ENCODE peak calls at places on chromosomes 16 and 17, in seven cellular contexts. T is upper lobe of right lung, C is pancreas, H is left ventricle myocardium inferior, Q is neuronal stem cell, O is sigmoid colon, B is endothelial cell of umbilical vein. F is an unnamed sample. For H3K36me3, the result is how much of the 10 kb centered on the place peaks cover.

GRCh38 chr17:54924405-54924804 is 23.8 kb downstream of the TOM1L1 start:
- DNase-seq in T (no peak), C (no peak), H (no peak), Q (no peak), O (no peak), B (no peak), F (no peak)

GRCh38 chr16:84751947-84752346 is 52.1 kb downstream of the USP10 start:
- DNase-seq in T (no peak), C (no peak), H (no peak), Q (no peak), O (no peak), B (peak), F (no peak)

GRCh38 chr17:42866631-42867575 is 15.9 kb downstream of the AOC3 start:
- DNase-seq in T (no peak), C (no peak), H (no peak), Q (no peak), O (no peak), B (no peak), F (no peak)

GRCh38 chr16:78566397-78567073 is 467.1 kb downstream of the WWOX start:
- DNase-seq in T (no peak), C (no peak), H (no peak), Q (no peak), O (no peak), B (no peak), F (no peak)

GRCh38 chr17:81926451-81927144 is 937 bp downstream of the MAFG start:
- DNase-seq in T (peak), C (peak), H (peak), Q (no peak), O (peak), B (peak), F (peak)

GRCh38 chr17:17112628-17113200 is 70.5 kb downstream of the MPRIP start:
- DNase-seq in T (no peak), C (no peak), H (peak), Q (no peak), O (no peak), B (no peak), F (no peak)

GRCh38 chr17:2011421-2012371 is 13.4 kb downstream of the RTN4RL1 start:
- DNase-seq in T (peak), C (peak), H (no peak), Q (no peak), O (no peak), B (no peak), F (peak)

GRCh38 chr17:41976142-41976768 is 9.7 kb downstream of the CNP start:
- DNase-seq in T (peak), C (no peak), H (no peak), Q (no peak), O (no peak), B (no peak), F (no peak)

GRCh38 chr17:14919049-14919545 is 346.0 kb downstream of the PMP22 start:
- DNase-seq in T (no peak), C (no peak), H (no peak), Q (peak), O (no peak), B (no peak), F (no peak)

GRCh38 chr16:19705131-19705501 is 12.9 kb downstream of the KNOP1 start:
- DNase-seq in T (no peak), C (no peak), H (no peak), Q (no peak), O (peak), B (no peak), F (no peak)

GRCh38 chr17:39622380-39623006 is 4.3 kb upstream of the PPP1R1B start:
- DNase-seq in T (no peak), C (no peak), H (no peak), Q (no peak), O (no peak), B (no peak), F (no peak)

GRCh38 chr16:87608400-87608985 is 6.2 kb downstream of the JPH3 start:
- DNase-seq in T (peak), C (peak), H (peak), Q (peak), O (no peak), B (peak), F (peak)

GRCh38 chr17:4738136-4739121 is 1.2 kb upstream of the ZMYND15 start:
- DNase-seq in T (no peak), C (no peak), H (no peak), Q (no peak), O (no peak), B (no peak), F (no peak)

GRCh38 chr17:79974786-79975497 is 60.7 kb downstream of the TBC1D16 start:
- DNase-seq in T (peak), C (no peak), H (no peak), Q (no peak), O (peak), B (no peak), F (no peak)

GRCh38 chr17:47801176-47801765 is 20.3 kb downstream of the OSBPL7 start:
- DNase-seq in T (no peak), C (no peak), H (no peak), Q (no peak), O (no peak), B (no peak), F (no peak)

GRCh38 chr17:80917716-80918560 is 73.7 kb upstream of the CHMP6 start:
- DNase-seq in T (peak), C (no peak), H (no peak), Q (no peak), O (peak), B (no peak), F (no peak)

GRCh38 chr16:3223913-3224515 is 10.9 kb downstream of the ZNF200 start:
- DNase-seq in T (no peak), C (no peak), H (no peak), Q (no peak), O (no peak), B (peak), F (no peak)

GRCh38 chr17:38748329-38749221 is at the start of gene PCGF2:
- DNase-seq in T (peak), C (peak), H (peak), Q (peak), O (peak), B (peak), F (peak)

GRCh38 chr16:22645868-22646267 is 135.2 kb downstream of the NPIPB5 start:
- DNase-seq in T (no peak), C (no peak), H (no peak), Q (no peak), O (no peak), B (no peak), F (no peak)

GRCh38 chr16:68599586-68599985 is 45.5 kb upstream of the CDH3 start:
- DNase-seq in T (no peak), C (no peak), H (no peak), Q (no peak), O (no peak), B (no peak), F (no peak)

GRCh38 chr16:57578521-57579360 is 36.3 kb downstream of the ADGRG5 start:
- DNase-seq in T (no peak), C (no peak), H (no peak), Q (no peak), O (no peak), B (no peak), F (no peak)

GRCh38 chr16:85173981-85174751 is 61.9 kb upstream of the CIBAR2 start:
- DNase-seq in T (no peak), C (no peak), H (no peak), Q (no peak), O (peak), B (peak), F (peak)

GRCh38 chr17:83041305-83041704 is 38.1 kb upstream of the METRNL start:
- DNase-seq in T (no peak), C (no peak), H (no peak), Q (no peak), O (no peak), B (no peak), F (no peak)

GRCh38 chr17:6893382-6894205 is 62.1 kb upstream of the TEKT1 start:
- DNase-seq in T (no peak), C (no peak), H (no peak), Q (no peak), O (no peak), B (no peak), F (no peak)

GRCh38 chr16:12474794-12475410 is 328.8 kb downstream of the CPPED1 start:
- DNase-seq in T (no peak), C (no peak), H (no peak), Q (no peak), O (peak), B (no peak), F (no peak)

GRCh38 chr16:10640934-10641333 is 53.8 kb downstream of the TEKT5 start:
- DNase-seq in T (no peak), C (no peak), H (no peak), Q (no peak), O (no peak), B (no peak), F (no peak)

GRCh38 chr17:8963665-8964258 is 1.7 kb downstream of the PIK3R5 start:
- DNase-seq in T (no peak), C (no peak), H (no peak), Q (peak), O (no peak), B (no peak), F (no peak)

GRCh38 chr17:16439867-16440351 is 24.5 kb downstream of the TRPV2 start:
- DNase-seq in T (no peak), C (no peak), H (no peak), Q (no peak), O (no peak), B (peak), F (no peak)

GRCh38 chr16:13453938-13454553 is 465.9 kb upstream of the ERCC4 start:
- DNase-seq in T (no peak), C (peak), H (no peak), Q (peak), O (no peak), B (no peak), F (peak)

GRCh38 chr17:49574283-49574892 is 1.3 kb upstream of the NXPH3 start:
- DNase-seq in T (peak), C (no peak), H (no peak), Q (no peak), O (no peak), B (no peak), F (no peak)

GRCh38 chr16:12162586-12162985 is 186.1 kb downstream of the SNX29 start:
- DNase-seq in T (no peak), C (no peak), H (no peak), Q (no peak), O (no peak), B (no peak), F (no peak)

GRCh38 chr17:61234102-61234750 is 165.4 kb upstream of the TBX2 start:
- DNase-seq in T (no peak), C (no peak), H (no peak), Q (no peak), O (no peak), B (no peak), F (no peak)

GRCh38 chr17:79706931-79707382 is 23.8 kb upstream of the ENPP7 start:
- DNase-seq in T (no peak), C (no peak), H (no peak), Q (no peak), O (peak), B (no peak), F (no peak)

GRCh38 chr17:63837480-63837879 is 5.0 kb downstream of the SMARCD2 start:
- DNase-seq in T (no peak), C (peak), H (no peak), Q (no peak), O (no peak), B (no peak), F (no peak)

GRCh38 chr17:63838586-63839184 is 3.8 kb downstream of the SMARCD2 start:
- DNase-seq in T (peak), C (peak), H (peak), Q (no peak), O (peak), B (no peak), F (peak)

GRCh38 chr17:63840591-63841349 is 1.7 kb downstream of the SMARCD2 start:
- DNase-seq in T (no peak), C (no peak), H (peak), Q (no peak), O (no peak), B (no peak), F (no peak)

GRCh38 chr17:63836811-63837210 is 5.7 kb downstream of the SMARCD2 start:
- DNase-seq in T (no peak), C (no peak), H (no peak), Q (no peak), O (no peak), B (no peak), F (no peak)

DNA sequence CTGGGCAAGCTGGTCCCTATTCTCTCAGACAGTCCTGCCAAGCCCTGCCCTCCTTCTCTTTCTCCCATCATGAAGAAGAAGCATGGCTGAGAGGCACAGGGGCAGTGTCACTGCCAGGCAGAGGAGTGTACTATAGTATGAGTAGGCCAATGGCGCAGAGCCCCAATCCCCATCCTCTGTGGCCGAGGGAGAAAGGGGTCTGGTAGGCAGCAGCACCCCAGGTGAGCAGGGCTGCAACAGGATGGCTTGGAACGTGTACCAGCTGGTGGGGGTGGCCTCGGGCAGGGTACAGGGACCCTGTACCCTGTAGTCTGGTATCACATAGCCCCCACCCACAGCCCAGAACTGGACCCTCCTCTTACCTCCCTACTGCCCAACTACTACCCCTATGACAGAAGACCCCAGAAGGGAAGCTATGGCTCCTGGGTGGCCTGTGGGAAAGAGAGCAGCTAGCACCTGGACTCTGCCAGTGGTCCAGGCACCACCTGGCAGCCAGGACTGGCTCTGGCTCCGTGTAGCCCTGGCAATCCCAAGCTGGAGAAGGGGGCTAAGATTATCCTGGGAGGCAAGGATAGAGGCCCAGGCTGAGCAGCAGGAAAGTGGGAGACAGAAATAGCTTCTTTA is 4.4 kb downstream of the SMARCD2 start:
- DNase-seq in T (no peak), C (no peak), H (no peak), Q (no peak), O (no peak), B (no peak), F (no peak)
- H3K36me3 ChIP-seq in T (under half), C (under half), H (under half), Q (half or more), O (under half), B (under half), F (under half)

DNA sequence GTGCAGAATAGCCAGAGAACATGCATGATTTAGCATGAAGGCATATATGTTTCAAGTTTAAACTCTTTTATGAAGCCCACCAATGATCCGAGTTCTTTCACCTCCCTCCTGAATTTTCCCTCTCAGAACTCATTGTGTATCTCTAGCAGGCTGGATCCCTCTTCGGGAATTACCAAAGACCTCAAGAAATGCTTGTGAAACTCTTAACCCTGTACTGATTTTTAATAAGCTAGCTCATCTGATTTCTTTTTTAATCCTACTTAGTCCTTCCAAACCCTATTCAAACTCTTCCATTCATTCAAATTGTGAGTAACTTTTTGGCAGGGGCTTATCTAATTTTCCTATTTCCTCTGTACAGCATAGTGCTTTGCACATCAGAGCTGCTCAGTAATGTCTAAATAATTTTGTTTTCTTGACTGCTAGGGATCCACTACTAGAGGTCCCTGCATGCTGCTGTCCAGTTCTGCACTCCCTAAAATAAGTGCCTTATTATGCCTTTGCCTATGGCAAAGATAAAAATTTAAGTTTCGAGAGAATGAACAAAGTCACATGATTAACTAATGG is 723.8 kb downstream of the CDH11 start:
- DNase-seq in T (no peak), C (no peak), H (no peak), Q (no peak), O (no peak), B (peak), F (peak)
- H3K36me3 ChIP-seq in T (under half), C (under half), H (under half), Q (under half), O (under half), B (under half), F (under half)

GRCh38 chr17:50945779-50946222 is 79.6 kb upstream of the TOB1 start:
- DNase-seq in T (no peak), C (no peak), H (no peak), Q (no peak), O (peak), B (no peak), F (no peak)

GRCh38 chr17:50944054-50944901 is 78.1 kb upstream of the TOB1 start:
- DNase-seq in T (peak), C (peak), H (peak), Q (no peak), O (peak), B (peak), F (peak)

GRCh38 chr17:50944902-50945720 is 79.0 kb upstream of the TOB1 start:
- DNase-seq in T (no peak), C (peak), H (no peak), Q (no peak), O (no peak), B (no peak), F (no peak)

GRCh38 chr17:50946223-50946890 is 80.2 kb upstream of the TOB1 start:
- DNase-seq in T (no peak), C (peak), H (no peak), Q (no peak), O (peak), B (no peak), F (no peak)

GRCh38 chr17:50943575-50943933 is 77.4 kb upstream of the TOB1 start:
- DNase-seq in T (peak), C (peak), H (no peak), Q (no peak), O (peak), B (no peak), F (no peak)
- H3K36me3 ChIP-seq in T (under half), C (under half), H (under half), Q (under half), O (under half), B (under half), F (under half)

GRCh38 chr16:21324267-21324666 is 46.2 kb upstream of the CRYM start:
- DNase-seq in T (no peak), C (no peak), H (no peak), Q (no peak), O (no peak), B (no peak), F (no peak)
- H3K36me3 ChIP-seq in T (under half), C (under half), H (under half), Q (under half), O (under half), B (under half), F (under half)

GRCh38 chr16:57711-58110 is 4.1 kb downstream of the SNRNP25 start:
- DNase-seq in T (no peak), C (no peak), H (no peak), Q (no peak), O (no peak), B (no peak), F (no peak)

GRCh38 chr16:59440-60059 is 5.9 kb downstream of the SNRNP25 start:
- DNase-seq in T (no peak), C (peak), H (no peak), Q (no peak), O (no peak), B (no peak), F (no peak)

GRCh38 chr16:56231-56927 is 2.8 kb downstream of the SNRNP25 start:
- DNase-seq in T (no peak), C (peak), H (no peak), Q (no peak), O (no peak), B (no peak), F (no peak)

GRCh38 chr16:60166-60565 is 6.5 kb downstream of the SNRNP25 start:
- DNase-seq in T (peak), C (peak), H (no peak), Q (no peak), O (peak), B (no peak), F (no peak)

DNA sequence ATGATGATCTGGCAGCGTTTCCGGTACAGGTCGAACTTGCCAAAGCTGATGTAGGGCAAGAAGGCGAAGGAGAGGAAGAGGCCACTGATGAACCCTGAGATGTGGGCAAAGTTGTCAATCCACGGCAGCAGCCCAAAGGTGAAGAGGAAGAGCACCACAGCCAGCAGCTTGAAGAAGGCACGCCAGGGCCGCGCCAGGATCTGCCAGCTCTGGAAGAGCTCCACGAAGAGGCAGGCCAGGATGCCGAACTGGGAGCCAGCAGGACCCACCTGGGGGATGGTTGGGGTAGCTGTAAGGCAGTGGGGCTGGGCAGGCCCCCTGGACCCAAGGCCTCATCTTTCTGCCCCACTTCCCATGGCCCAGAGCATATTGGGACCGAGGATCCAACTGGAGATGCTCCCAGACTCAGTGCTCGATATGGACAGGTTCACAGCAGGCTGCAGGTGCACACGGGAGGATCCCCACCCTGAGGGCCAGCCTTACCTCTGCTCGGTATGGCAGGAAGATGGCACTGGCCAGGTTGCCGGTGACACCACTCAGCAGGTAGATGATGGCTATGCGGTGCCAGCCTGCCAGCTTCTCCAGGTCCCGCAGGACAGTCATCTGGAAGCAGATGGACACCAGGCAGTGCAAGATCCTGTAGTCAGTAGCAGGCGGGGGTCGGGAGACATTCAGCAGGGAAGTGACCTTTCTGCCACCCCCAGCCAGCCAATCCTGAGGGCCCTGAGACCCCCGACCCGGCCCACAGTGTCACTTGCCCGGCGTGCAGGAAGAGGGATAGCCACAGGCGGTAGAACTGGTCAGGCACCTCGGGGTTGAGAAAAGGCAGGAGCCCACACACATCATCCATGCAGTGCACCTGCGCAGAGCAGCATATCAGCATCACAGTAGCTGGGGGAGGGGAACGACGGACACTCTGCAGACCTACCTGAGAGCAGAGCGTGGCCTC is 5.1 kb downstream of the SNRNP25 start:
- DNase-seq in T (no peak), C (peak), H (no peak), Q (no peak), O (no peak), B (no peak), F (no peak)
- H3K36me3 ChIP-seq in T (half or more), C (under half), H (half or more), Q (half or more), O (half or more), B (half or more), F (under half)